ENCODE peak calls at places on chromosomes 11 and 22, in six cellular contexts. V is upper lobe of right lung; F is CD4-positive, alpha-beta T cell; G is HL-60; E is right lobe of liver; L is tibial artery. M is an unnamed sample.

GRCh38 chr11:2538951-2539735 is 94.3 kb downstream of the KCNQ1 start:
- DNase-seq in G (no peak), F (no peak), L (no peak), V (peak), E (peak), M (no peak)

GRCh38 chr11:56624661-56625110 is 10.0 kb upstream of the OR5M1 start:
- DNase-seq in V (no peak), G (no peak), F (no peak), L (no peak), E (no peak), M (no peak)

GRCh38 chr11:128318856-128319474 is 268.4 kb downstream of the ETS1 start:
- DNase-seq in V (no peak), E (no peak), G (no peak), L (no peak), F (peak), M (peak)

GRCh38 chr11:70703141-70704052 is 305.1 kb downstream of the CTTN start:
- DNase-seq in F (no peak), L (no peak), G (no peak), E (no peak), V (peak), M (no peak)

GRCh38 chr11:117570701-117571100 is 226.3 kb downstream of the DSCAML1 start:
- DNase-seq in G (no peak), V (peak), F (no peak), E (peak), L (no peak), M (no peak)

GRCh38 chr11:118688851-118689502 is 9.5 kb upstream of the TREH start:
- DNase-seq in F (no peak), G (no peak), V (peak), E (no peak), L (no peak), M (no peak)

GRCh38 chr22:44937216-44937615 is 72.6 kb downstream of the PHF21B start:
- DNase-seq in F (no peak), E (peak), G (no peak), V (no peak), L (no peak), M (no peak)

GRCh38 chr22:46961591-46962290 is 199.3 kb downstream of the TBC1D22A start:
- DNase-seq in L (no peak), V (no peak), E (no peak), G (no peak), F (no peak), M (no peak)

GRCh38 chr11:2135018-2135569 is 4.1 kb downstream of the IGF2 start:
- DNase-seq in L (no peak), G (no peak), V (no peak), E (peak), F (no peak), M (no peak)

GRCh38 chr22:42363851-42364250 is 68.4 kb downstream of the NFAM1 start:
- DNase-seq in V (no peak), E (no peak), F (no peak), G (no peak), L (no peak), M (no peak)

GRCh38 chr11:44763111-44763820 is 36.5 kb downstream of the TSPAN18 start:
- DNase-seq in V (no peak), F (no peak), L (no peak), G (no peak), E (no peak), M (no peak)

GRCh38 chr22:43829448-43829821 is 17.3 kb upstream of the EFCAB6 start:
- DNase-seq in E (no peak), V (peak), G (no peak), F (no peak), L (no peak), M (no peak)

GRCh38 chr11:86558219-86558618 is 114.2 kb downstream of the ME3 start:
- DNase-seq in L (no peak), G (no peak), E (no peak), V (no peak), F (no peak), M (no peak)

GRCh38 chr11:120929090-120929489 is 94.8 kb upstream of the TBCEL start:
- DNase-seq in F (no peak), L (no peak), G (no peak), E (no peak), V (no peak), M (no peak)

GRCh38 chr11:128716231-128716630 is 22.4 kb downstream of the FLI1 start:
- DNase-seq in L (no peak), E (no peak), G (no peak), F (no peak), V (no peak), M (peak)

GRCh38 chr22:27775087-27775697 is 26.4 kb downstream of the MN1 start:
- DNase-seq in F (no peak), L (no peak), G (no peak), V (no peak), E (no peak), M (no peak)

GRCh38 chr11:91406009-91406408 is 818.6 kb upstream of the FAT3 start:
- DNase-seq in G (no peak), L (no peak), V (no peak), E (no peak), F (no peak), M (no peak)

GRCh38 chr11:77345621-77346020 is 44.1 kb upstream of the GDPD4 start:
- DNase-seq in F (no peak), L (no peak), G (no peak), V (no peak), E (no peak), M (no peak)

GRCh38 chr11:93053864-93054263 is 84.4 kb downstream of the MTNR1B start:
- DNase-seq in G (no peak), E (no peak), F (no peak), V (no peak), L (no peak), M (no peak)

GRCh38 chr11:119148855-119149370 is at the start of gene ABCG4:
- DNase-seq in F (peak), V (no peak), G (no peak), E (no peak), L (no peak), M (peak)

GRCh38 chr11:112293614-112294013 is 33.0 kb upstream of the PLET1 start:
- DNase-seq in F (no peak), L (no peak), V (no peak), E (no peak), G (no peak), M (no peak)

GRCh38 chr11:44134625-44135024 is 39.1 kb downstream of the EXT2 start:
- DNase-seq in L (no peak), E (no peak), V (no peak), G (no peak), F (no peak), M (no peak)

GRCh38 chr11:126598344-126599092 is 243.0 kb downstream of the ST3GAL4 start:
- DNase-seq in E (no peak), F (no peak), G (no peak), V (no peak), L (no peak), M (no peak)

GRCh38 chr11:135033545-135033944 is 621.5 kb upstream of the B3GAT1 start:
- DNase-seq in F (no peak), E (no peak), L (no peak), V (no peak), G (no peak), M (no peak)

GRCh38 chr11:21401496-21401895 is 732.1 kb downstream of the NELL1 start:
- DNase-seq in F (no peak), E (no peak), V (no peak), G (no peak), L (no peak), M (no peak)

GRCh38 chr11:45275823-45276222 is 10.3 kb downstream of the SYT13 start:
- DNase-seq in L (no peak), V (no peak), G (no peak), E (no peak), F (no peak), M (no peak)

GRCh38 chr11:130631119-130631518 is 182.7 kb downstream of the ADAMTS15 start:
- DNase-seq in E (no peak), G (no peak), V (no peak), L (no peak), F (no peak), M (no peak)

GRCh38 chr22:31036671-31037550 is 44.2 kb upstream of the SMTN start:
- DNase-seq in L (peak), V (no peak), G (no peak), F (no peak), E (no peak), M (no peak)

GRCh38 chr11:132704796-132705375 is 827.4 kb downstream of the OPCML start:
- DNase-seq in E (peak), L (no peak), V (no peak), F (no peak), G (no peak), M (no peak)

GRCh38 chr11:10920205-10920604 is 62.4 kb upstream of the ZBED5 start:
- DNase-seq in F (no peak), L (no peak), E (no peak), V (no peak), G (peak), M (no peak)

GRCh38 chr11:3130269-3131071 is 34.6 kb downstream of the OSBPL5 start:
- DNase-seq in G (no peak), L (no peak), V (peak), E (peak), F (no peak), M (no peak)

GRCh38 chr11:5694642-5695041 is 5.1 kb downstream of the TRIM22 start:
- DNase-seq in L (no peak), G (no peak), E (no peak), V (no peak), F (no peak), M (no peak)

GRCh38 chr11:44943696-44944095 is 7.0 kb downstream of the TP53I11 start:
- DNase-seq in G (no peak), V (no peak), F (no peak), L (no peak), E (no peak), M (no peak)

GRCh38 chr22:42321908-42322561 is 51.6 kb upstream of the TCF20 start:
- DNase-seq in G (no peak), V (no peak), F (no peak), E (no peak), L (no peak), M (no peak)

DNA sequence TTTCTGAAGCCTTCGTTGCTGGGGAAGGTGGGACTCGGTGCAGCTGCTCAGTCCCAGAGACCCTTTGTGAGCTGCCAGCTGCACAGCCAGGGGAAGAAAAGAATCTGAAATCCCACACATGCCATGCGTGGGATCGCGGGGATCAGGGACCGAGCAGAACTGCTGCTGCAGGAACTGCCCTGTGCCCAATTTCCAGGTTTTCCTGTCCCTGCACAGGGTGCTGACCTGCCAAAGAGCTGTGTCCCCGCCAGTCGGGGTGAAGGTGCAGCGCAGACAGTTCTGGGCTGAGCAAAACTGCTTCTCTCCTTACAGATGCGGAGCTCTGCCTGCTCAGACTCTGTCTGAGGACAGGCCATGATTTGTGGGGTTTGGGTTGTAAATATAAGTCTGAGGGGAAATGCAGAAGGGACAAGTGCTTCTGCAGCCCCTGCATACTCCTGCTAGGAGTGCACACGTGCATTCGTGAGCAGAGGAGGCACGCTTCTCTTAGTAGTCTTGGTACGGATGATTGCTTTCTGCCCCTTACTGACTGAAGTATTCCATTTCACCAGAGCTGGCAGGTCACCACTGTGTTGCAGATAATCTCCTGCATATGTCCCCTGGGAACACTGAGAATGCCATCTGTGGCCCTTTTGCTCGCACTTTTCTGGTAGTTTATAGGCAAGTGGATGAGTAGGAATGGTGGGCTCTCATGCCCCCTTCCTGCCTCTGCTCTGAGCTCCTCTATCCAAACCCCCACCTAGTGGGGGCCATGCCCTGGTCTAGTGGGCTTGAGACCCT is 141.4 kb downstream of the PARVA start:
- DNase-seq in L (no peak), G (no peak), V (no peak), F (no peak), E (no peak), M (no peak)
- H3K27ac ChIP-seq in L (no peak), G (no peak), V (no peak), F (no peak), E (no peak), M (no peak)

GRCh38 chr11:350723-351255 is 18.5 kb upstream of the B4GALNT4 start:
- DNase-seq in E (no peak), V (no peak), F (no peak), L (no peak), G (no peak), M (no peak)
- H3K27ac ChIP-seq in E (no peak), V (no peak), F (no peak), L (no peak), G (peak), M (no peak)

GRCh38 chr11:66970808-66971442 is 4.2 kb upstream of the C11orf86 start:
- DNase-seq in L (peak), G (peak), V (no peak), E (peak), F (no peak), M (no peak)
- H3K27ac ChIP-seq in L (peak), G (no peak), V (peak), E (peak), F (no peak), M (no peak)

GRCh38 chr22:37636186-37636948 is 3.1 kb upstream of the SH3BP1 start:
- DNase-seq in F (no peak), L (no peak), G (no peak), E (no peak), V (no peak), M (no peak)

GRCh38 chr22:37638351-37639069 is 959 bp upstream of the SH3BP1 start:
- DNase-seq in F (peak), E (no peak), V (no peak), L (no peak), G (no peak), M (peak)

GRCh38 chr22:37635157-37635556 is 4.3 kb upstream of the SH3BP1 start:
- DNase-seq in L (no peak), V (no peak), F (no peak), G (no peak), E (no peak), M (no peak)

GRCh38 chr22:37639070-37639760 is at the start of gene SH3BP1:
- DNase-seq in V (peak), F (peak), L (no peak), E (no peak), G (no peak), M (peak)

DNA sequence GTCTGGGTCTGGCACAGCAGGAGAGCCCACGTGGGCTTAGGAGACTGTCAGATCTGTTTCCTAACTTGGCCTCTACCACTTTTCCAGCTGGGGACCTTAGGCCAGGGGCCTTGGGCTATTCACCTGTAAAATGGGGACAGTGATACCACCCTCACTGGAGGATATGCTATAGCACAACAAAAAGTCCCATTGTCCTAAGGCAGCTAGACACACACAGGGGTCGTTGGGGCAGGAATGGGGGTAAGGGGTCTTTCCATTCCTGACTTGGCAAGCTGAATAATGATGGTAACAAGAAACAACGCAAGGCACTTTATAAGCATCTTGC is 2.6 kb upstream of the SH3BP1 start:
- DNase-seq in V (no peak), F (no peak), L (no peak), G (no peak), E (no peak), M (no peak)
- H3K27ac ChIP-seq in V (peak), F (peak), L (no peak), G (peak), E (no peak), M (peak)

GRCh38 chr22:37427711-37428635 is 694 bp upstream of the ELFN2 start:
- DNase-seq in L (no peak), G (no peak), V (no peak), F (no peak), E (no peak), M (no peak)
- H3K27ac ChIP-seq in L (no peak), G (no peak), V (no peak), F (no peak), E (no peak), M (no peak)

GRCh38 chr22:20779014-20779812 is 5.3 kb downstream of the SERPIND1 start:
- DNase-seq in G (no peak), L (no peak), E (peak), V (no peak), F (no peak), M (no peak)
- H3K27ac ChIP-seq in G (no peak), L (no peak), E (peak), V (no peak), F (no peak), M (no peak)

GRCh38 chr11:110712643-110713468 is 619 bp upstream of the ARHGAP20 start:
- DNase-seq in L (peak), F (no peak), G (no peak), E (peak), V (peak), M (no peak)
- H3K27ac ChIP-seq in L (no peak), F (no peak), G (no peak), E (peak), V (peak), M (no peak)

DNA sequence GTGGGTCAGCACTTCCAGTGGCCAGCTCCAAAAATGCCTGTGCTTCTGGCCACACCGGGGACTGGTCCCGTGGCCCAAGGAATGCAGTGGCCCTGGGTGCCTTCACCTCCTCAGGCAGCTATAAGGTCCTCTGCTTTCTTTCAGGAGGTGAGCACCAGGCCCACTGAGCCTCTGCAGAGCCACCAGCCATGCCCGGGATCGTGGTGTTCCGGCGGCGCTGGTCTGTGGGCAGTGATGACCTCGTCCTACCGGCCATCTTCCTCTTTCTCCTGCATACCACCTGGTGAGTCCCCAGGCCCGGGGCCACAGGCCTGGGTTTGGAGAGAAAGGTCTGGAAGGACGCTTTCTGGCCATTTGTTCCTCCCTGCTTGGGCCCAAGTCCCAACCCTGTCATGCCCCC is 32.5 kb upstream of the MYRF start:
- DNase-seq in E (no peak), L (no peak), G (no peak), V (no peak), F (no peak), M (no peak)
- H3K27ac ChIP-seq in E (no peak), L (no peak), G (no peak), V (no peak), F (no peak), M (no peak)

M was measured in CD4-positive, alpha-beta memory T cell.